ENCODE peak calls at places on chromosomes 13 and 19, in four cellular contexts. One of them, this sample, is unnamed.

GRCh38 chr19:29501816-29502580 is 23.8 kb upstream of the VSTM2B start:
- DNase-seq in GM12878: no peak
- DNase-seq in K562: no peak
- DNase-seq in HepG2: no peak
- DNase-seq in this sample: no peak

GRCh38 chr19:41321600-41322270 is 11.8 kb downstream of the CCDC97 start:
- DNase-seq in GM12878: no peak
- DNase-seq in K562: peak
- DNase-seq in HepG2: peak
- DNase-seq in this sample: peak

GRCh38 chr13:47215741-47216140 is 318.9 kb upstream of the HTR2A start:
- DNase-seq in GM12878: no peak
- DNase-seq in K562: no peak
- DNase-seq in HepG2: no peak
- DNase-seq in this sample: no peak

GRCh38 chr13:83214452-83214851 is 667.8 kb downstream of the SLITRK1 start:
- DNase-seq in GM12878: no peak
- DNase-seq in K562: no peak
- DNase-seq in HepG2: no peak
- DNase-seq in this sample: no peak

GRCh38 chr13:46866150-46866549 is 30.7 kb downstream of the HTR2A start:
- DNase-seq in GM12878: no peak
- DNase-seq in K562: no peak
- DNase-seq in HepG2: peak
- DNase-seq in this sample: peak

GRCh38 chr13:36998624-36999041 is 507 bp downstream of the ALG5 start:
- DNase-seq in GM12878: no peak
- DNase-seq in K562: peak
- DNase-seq in HepG2: no peak
- DNase-seq in this sample: peak

GRCh38 chr13:21872795-21873194 is 201.9 kb downstream of the FGF9 start:
- DNase-seq in GM12878: no peak
- DNase-seq in K562: no peak
- DNase-seq in HepG2: no peak
- DNase-seq in this sample: no peak

GRCh38 chr19:10111405-10111811 is at the start of gene P2RY11:
- DNase-seq in GM12878: peak
- DNase-seq in K562: no peak
- DNase-seq in HepG2: no peak
- DNase-seq in this sample: peak

GRCh38 chr13:106243011-106243410 is 292.5 kb downstream of the EFNB2 start:
- DNase-seq in GM12878: no peak
- DNase-seq in K562: no peak
- DNase-seq in HepG2: no peak
- DNase-seq in this sample: no peak

GRCh38 chr13:75881109-75881775 is 245.1 kb downstream of the LMO7 start:
- DNase-seq in GM12878: no peak
- DNase-seq in K562: no peak
- DNase-seq in HepG2: no peak
- DNase-seq in this sample: no peak

GRCh38 chr19:35559281-35559659 is 4.2 kb downstream of the ATP4A start:
- DNase-seq in GM12878: peak
- DNase-seq in K562: no peak
- DNase-seq in HepG2: no peak
- DNase-seq in this sample: no peak

GRCh38 chr13:43880451-43880850 is 747 bp downstream of the LACC1 start:
- DNase-seq in GM12878: no peak
- DNase-seq in K562: no peak
- DNase-seq in HepG2: no peak
- DNase-seq in this sample: no peak

GRCh38 chr13:113598081-113598410 is 13.5 kb downstream of the TFDP1 start:
- DNase-seq in GM12878: no peak
- DNase-seq in K562: no peak
- DNase-seq in HepG2: no peak
- DNase-seq in this sample: no peak

GRCh38 chr19:48618278-48618915 is 581 bp downstream of the RPL18 start:
- DNase-seq in GM12878: no peak
- DNase-seq in K562: no peak
- DNase-seq in HepG2: no peak
- DNase-seq in this sample: no peak

GRCh38 chr13:50171585-50172282 is 156.5 kb downstream of the KCNRG start:
- DNase-seq in GM12878: no peak
- DNase-seq in K562: no peak
- DNase-seq in HepG2: no peak
- DNase-seq in this sample: no peak

GRCh38 chr13:79081942-79082341 is 324.1 kb downstream of the RBM26 start:
- DNase-seq in GM12878: no peak
- DNase-seq in K562: no peak
- DNase-seq in HepG2: no peak
- DNase-seq in this sample: no peak

GRCh38 chr19:40719414-40719894 is 2.5 kb downstream of the ITPKC start:
- DNase-seq in GM12878: peak
- DNase-seq in K562: no peak
- DNase-seq in HepG2: no peak
- DNase-seq in this sample: no peak

GRCh38 chr19:15291666-15292065 is 40.7 kb downstream of the BRD4 start:
- DNase-seq in GM12878: no peak
- DNase-seq in K562: no peak
- DNase-seq in HepG2: no peak
- DNase-seq in this sample: no peak

GRCh38 chr19:39996811-39997594 is at the start of gene ZNF546:
- DNase-seq in GM12878: peak
- DNase-seq in K562: peak
- DNase-seq in HepG2: peak
- DNase-seq in this sample: peak

GRCh38 chr13:114067381-114067885 is 65.0 kb downstream of the RASA3 start:
- DNase-seq in GM12878: peak
- DNase-seq in K562: no peak
- DNase-seq in HepG2: no peak
- DNase-seq in this sample: no peak

GRCh38 chr19:9431475-9431874 is 3.9 kb downstream of the ZNF266 start:
- DNase-seq in GM12878: no peak
- DNase-seq in K562: peak
- DNase-seq in HepG2: no peak
- DNase-seq in this sample: peak

GRCh38 chr13:27036236-27036981 is 135.2 kb downstream of the USP12 start:
- DNase-seq in GM12878: no peak
- DNase-seq in K562: no peak
- DNase-seq in HepG2: no peak
- DNase-seq in this sample: no peak

GRCh38 chr13:19155321-19155861 is 26.2 kb downstream of the TUBA3C start:
- DNase-seq in GM12878: no peak
- DNase-seq in K562: no peak
- DNase-seq in HepG2: no peak
- DNase-seq in this sample: no peak

GRCh38 chr19:7868326-7868670 is 5.9 kb downstream of the PRR36 start:
- DNase-seq in GM12878: no peak
- DNase-seq in K562: no peak
- DNase-seq in HepG2: no peak
- DNase-seq in this sample: no peak

GRCh38 chr19:38714354-38714778 is 29.9 kb downstream of the CAPN12 start:
- DNase-seq in GM12878: no peak
- DNase-seq in K562: no peak
- DNase-seq in HepG2: no peak
- DNase-seq in this sample: no peak

GRCh38 chr13:50133277-50133953 is 118.2 kb downstream of the KCNRG start:
- DNase-seq in GM12878: no peak
- DNase-seq in K562: no peak
- DNase-seq in HepG2: no peak
- DNase-seq in this sample: no peak

GRCh38 chr13:47632311-47632710 is 368.8 kb downstream of the SUCLA2 start:
- DNase-seq in GM12878: no peak
- DNase-seq in K562: no peak
- DNase-seq in HepG2: no peak
- DNase-seq in this sample: no peak

GRCh38 chr19:485122-485521 is 11.2 kb upstream of the MADCAM1 start:
- DNase-seq in GM12878: no peak
- DNase-seq in K562: no peak
- DNase-seq in HepG2: no peak
- DNase-seq in this sample: no peak

GRCh38 chr19:38900816-38901215 is 1.0 kb downstream of the NFKBIB start:
- DNase-seq in GM12878: no peak
- DNase-seq in K562: no peak
- DNase-seq in HepG2: no peak
- DNase-seq in this sample: no peak

GRCh38 chr19:3250675-3251074 is 26.2 kb downstream of the CELF5 start:
- DNase-seq in GM12878: no peak
- DNase-seq in K562: peak
- DNase-seq in HepG2: peak
- DNase-seq in this sample: peak

GRCh38 chr19:38453596-38453995 is 20.1 kb downstream of the RYR1 start:
- DNase-seq in GM12878: no peak
- DNase-seq in K562: no peak
- DNase-seq in HepG2: no peak
- DNase-seq in this sample: no peak

GRCh38 chr19:33946535-33947323 is 150.1 kb downstream of the KCTD15 start:
- DNase-seq in GM12878: no peak
- DNase-seq in K562: no peak
- DNase-seq in HepG2: peak
- DNase-seq in this sample: no peak

GRCh38 chr19:49340069-49340864 is 5.1 kb downstream of the CD37 start:
- DNase-seq in GM12878: peak
- DNase-seq in K562: peak
- DNase-seq in HepG2: peak
- DNase-seq in this sample: no peak

GRCh38 chr13:93660664-93661063 is 434.1 kb downstream of the GPC6 start:
- DNase-seq in GM12878: no peak
- DNase-seq in K562: no peak
- DNase-seq in HepG2: no peak
- DNase-seq in this sample: no peak

GRCh38 chr13:98543380-98544104 is 33.4 kb downstream of the STK24 start:
- DNase-seq in GM12878: no peak
- DNase-seq in K562: no peak
- DNase-seq in HepG2: no peak
- DNase-seq in this sample: no peak

GRCh38 chr19:45402469-45403070 is 2.3 kb downstream of the PPP1R13L start:
- DNase-seq in GM12878: no peak
- DNase-seq in K562: peak
- DNase-seq in HepG2: no peak
- DNase-seq in this sample: peak

DNA sequence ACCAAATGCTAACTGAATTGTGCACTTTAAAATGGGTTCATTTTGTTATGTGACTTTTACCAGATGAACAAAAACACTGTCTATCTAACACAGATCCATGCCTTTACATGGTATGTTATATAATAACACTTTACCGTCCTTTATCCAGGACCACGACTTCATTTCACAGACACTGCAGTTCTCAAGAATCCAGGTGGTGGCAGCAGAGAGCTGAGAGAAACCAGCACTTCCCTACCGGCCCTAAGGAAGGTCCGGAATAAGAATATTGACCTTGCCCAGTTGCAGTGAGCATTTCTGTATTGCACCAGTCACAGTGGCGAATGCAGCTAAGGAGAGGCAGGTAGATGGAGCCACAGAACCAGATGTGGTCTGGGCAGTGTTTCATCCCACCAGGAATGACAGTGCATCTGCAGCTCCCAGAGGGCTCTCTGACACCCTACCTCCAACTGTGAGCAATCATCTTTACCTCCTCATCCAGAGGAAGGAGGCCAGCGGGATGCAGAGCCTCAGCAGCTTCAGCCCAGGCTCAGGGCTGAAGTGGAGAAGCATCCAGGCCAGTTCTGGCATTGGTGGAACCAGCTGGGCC is 44.6 kb downstream of the ZNF787 start:
- DNase-seq in GM12878: no peak
- DNase-seq in K562: peak
- DNase-seq in HepG2: peak
- DNase-seq in this sample: peak
- TF ChIP-seq RAD21 in GM12878: peak
- TF ChIP-seq RAD21 in K562: peak
- TF ChIP-seq RAD21 in HepG2: peak
- TF ChIP-seq RAD21 in this sample: peak

DNA sequence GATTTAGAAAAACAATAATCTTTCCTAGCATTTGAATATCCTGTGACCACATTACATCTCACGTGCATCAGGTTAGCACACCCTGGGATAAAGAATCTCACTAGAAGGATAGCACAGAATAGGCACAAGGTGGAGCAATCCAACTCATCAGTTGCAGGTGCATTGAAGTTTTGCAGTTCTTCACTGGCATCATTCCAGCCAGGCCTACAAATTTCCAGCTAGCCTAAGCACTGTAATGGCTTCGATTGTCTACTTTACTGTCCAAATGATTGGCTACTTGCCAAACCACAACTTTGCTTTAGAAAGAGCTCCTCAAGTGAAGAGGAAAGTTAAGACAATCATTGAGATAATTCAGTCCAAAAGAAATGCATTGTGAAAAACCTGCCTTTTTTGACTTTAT is 89.5 kb downstream of the SPRY2 start:
- DNase-seq in GM12878: no peak
- DNase-seq in K562: no peak
- DNase-seq in HepG2: no peak
- DNase-seq in this sample: no peak
- TF ChIP-seq FOXM1 in GM12878: no peak
- TF ChIP-seq FOXM1 in K562: no peak
- TF ChIP-seq FOXM1 in HepG2: no peak
- TF ChIP-seq FOXM1 in this sample: no peak

DNA sequence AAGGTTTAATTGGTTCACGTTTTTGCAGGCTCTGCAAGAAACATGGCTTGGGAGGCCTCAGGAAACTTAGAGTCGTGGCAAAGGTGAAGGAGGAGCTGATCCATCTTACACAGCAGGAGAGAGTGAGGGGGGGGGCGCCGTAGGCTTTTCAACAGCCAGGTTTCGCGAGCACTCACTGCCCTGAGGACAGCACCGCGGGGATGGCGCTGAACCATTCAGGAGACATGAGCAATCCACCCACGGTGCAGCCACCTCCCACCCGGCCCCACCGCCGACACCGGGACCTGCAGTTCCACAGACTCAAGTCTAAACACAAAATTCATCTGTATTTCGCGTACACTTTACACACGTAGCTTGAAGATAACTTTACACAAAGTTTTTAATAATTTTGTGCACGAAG is 73.6 kb downstream of the KDM4B start:
- DNase-seq in GM12878: no peak
- DNase-seq in K562: no peak
- DNase-seq in HepG2: no peak
- DNase-seq in this sample: no peak
- TF ChIP-seq RAD21 in GM12878: no peak
- TF ChIP-seq RAD21 in K562: no peak
- TF ChIP-seq RAD21 in HepG2: no peak
- TF ChIP-seq RAD21 in this sample: no peak

GRCh38 chr19:18610245-18610555 is 2.5 kb upstream of the TMEM59L start:
- DNase-seq in GM12878: no peak
- DNase-seq in K562: no peak
- DNase-seq in HepG2: no peak
- DNase-seq in this sample: peak

GRCh38 chr19:18610556-18611326 is 1.9 kb upstream of the TMEM59L start:
- DNase-seq in GM12878: no peak
- DNase-seq in K562: no peak
- DNase-seq in HepG2: peak
- DNase-seq in this sample: peak

GRCh38 chr19:18612772-18613588 is at the start of gene TMEM59L:
- DNase-seq in GM12878: no peak
- DNase-seq in K562: no peak
- DNase-seq in HepG2: no peak
- DNase-seq in this sample: peak

GRCh38 chr19:18612051-18612771 is 459 bp upstream of the TMEM59L start:
- DNase-seq in GM12878: no peak
- DNase-seq in K562: no peak
- DNase-seq in HepG2: no peak
- DNase-seq in this sample: no peak

GRCh38 chr19:18611327-18612050 is 1.2 kb upstream of the TMEM59L start:
- DNase-seq in GM12878: no peak
- DNase-seq in K562: peak
- DNase-seq in HepG2: peak
- DNase-seq in this sample: peak
- TF ChIP-seq FOXM1 in GM12878: no peak
- TF ChIP-seq FOXM1 in K562: no peak
- TF ChIP-seq FOXM1 in HepG2: no peak
- TF ChIP-seq FOXM1 in this sample: no peak